ENCODE peak calls at places on chromosomes 6 and 20, in ten cellular contexts. W is H9, Y is activated B cell treated with CpG ODN at 0.5 μM for 24 hours, N is GM23338, R is K562, T is PC-3, H is HFF-Myc, D is fibroblast of lung, B is ascending aorta, L is AG10803. V is an unnamed sample.
A peak's percentile ranks its signal among the peaks of the same experiment; 100 is the strongest.

GRCh38 chr6:146598785-146599405 is at the start of gene ADGB:
- DNase-seq in R (peak; percentile 76), Y (no peak), W (peak; percentile 88), N (peak; percentile 83), B (peak; percentile 65), L (peak; percentile 40), D (peak; percentile 51), T (peak; percentile 68), H (no peak), V (peak; percentile 89)

GRCh38 chr20:3674995-3675900 is 6.6 kb downstream of the ADAM33 start:
- DNase-seq in T (no peak), L (no peak), B (no peak), W (no peak), Y (no peak), N (no peak), R (no peak), D (no peak), H (no peak), V (no peak)

GRCh38 chr6:110093981-110094380 is 85.5 kb downstream of the WASF1 start:
- DNase-seq in B (no peak), D (no peak), R (no peak), N (no peak), W (no peak), T (no peak), Y (no peak), L (no peak), H (no peak), V (no peak)

GRCh38 chr20:2814587-2815051 is at the start of gene C20orf141:
- DNase-seq in D (peak; percentile 96), H (peak; percentile 94), T (peak; percentile 99), B (peak; percentile 68), L (peak; percentile 99), Y (no peak), N (no peak), W (no peak), R (peak; percentile 35), V (peak; percentile 52)

GRCh38 chr6:141301779-141302178 is 830.9 kb upstream of the GJE1 start:
- DNase-seq in W (no peak), H (no peak), D (peak; percentile 43), N (no peak), T (no peak), R (no peak), B (no peak), L (no peak), Y (no peak), V (no peak)

GRCh38 chr6:56204134-56204533 is 43.2 kb downstream of the COL21A1 start:
- DNase-seq in D (no peak), Y (no peak), H (no peak), T (no peak), L (no peak), R (no peak), B (no peak), N (no peak), W (no peak), V (no peak)

GRCh38 chr6:122102026-122102425 is 297.4 kb upstream of the HSF2 start:
- DNase-seq in Y (no peak), N (no peak), B (no peak), H (no peak), W (no peak), T (no peak), R (no peak), D (no peak), L (no peak), V (no peak)

GRCh38 chr6:104126621-104127020 is 733.1 kb downstream of the HACE1 start:
- DNase-seq in T (no peak), D (no peak), R (no peak), L (no peak), W (peak; percentile 26), B (no peak), Y (no peak), N (peak; percentile 64), H (no peak), V (no peak)

GRCh38 chr6:11201015-11201414 is 31.5 kb downstream of the NEDD9 start:
- DNase-seq in W (no peak), R (no peak), D (no peak), H (no peak), T (no peak), L (no peak), Y (no peak), B (no peak), N (no peak), V (no peak)

GRCh38 chr20:47079047-47079446 is 184.4 kb downstream of the EYA2 start:
- DNase-seq in N (no peak), W (no peak), D (no peak), R (no peak), H (no peak), B (no peak), T (no peak), Y (no peak), L (no peak), V (no peak)

GRCh38 chr6:38160831-38161230 is 341.3 kb downstream of the ZFAND3 start:
- DNase-seq in D (no peak), L (no peak), B (no peak), T (no peak), N (no peak), Y (no peak), H (no peak), R (no peak), W (no peak), V (peak; percentile 7)

GRCh38 chr20:37315293-37316110 is 26.0 kb downstream of the MANBAL start:
- DNase-seq in H (no peak), D (peak; percentile 92), N (no peak), L (peak; percentile 87), Y (peak; percentile 44), B (peak; percentile 82), R (no peak), T (no peak), W (no peak), V (no peak)

GRCh38 chr6:106037060-106037459 is 49.1 kb upstream of the PRDM1 start:
- DNase-seq in Y (no peak), T (peak; percentile 80), R (no peak), D (peak; percentile 75), L (peak; percentile 23), N (no peak), B (no peak), W (no peak), H (no peak), V (no peak)

GRCh38 chr20:32010096-32010495 is at the start of gene CCM2L:
- DNase-seq in Y (no peak), T (no peak), L (no peak), B (no peak), W (no peak), D (no peak), R (no peak), N (no peak), H (no peak), V (no peak)

GRCh38 chr6:141932685-141933084 is 200.0 kb upstream of the GJE1 start:
- DNase-seq in N (no peak), L (no peak), D (no peak), H (no peak), Y (no peak), B (no peak), R (no peak), T (no peak), W (no peak), V (no peak)

GRCh38 chr20:37411408-37412306 is 65.7 kb downstream of the SRC start:
- DNase-seq in B (no peak), R (no peak), N (peak; percentile 66), H (no peak), Y (no peak), D (no peak), L (no peak), W (no peak), T (no peak), V (peak; percentile 67)

GRCh38 chr6:100464162-100464851 is 414 bp downstream of the SIM1 start:
- DNase-seq in L (no peak), H (no peak), D (no peak), Y (no peak), B (no peak), W (peak; percentile 53), R (no peak), N (peak; percentile 44), T (no peak), V (peak; percentile 75)

GRCh38 chr6:63910863-63911665 is 275.5 kb downstream of the PHF3 start:
- DNase-seq in D (peak; percentile 59), W (no peak), H (no peak), L (no peak), Y (no peak), N (no peak), R (no peak), B (no peak), T (no peak), V (no peak)

GRCh38 chr20:9617940-9618339 is 103.5 kb downstream of the LAMP5 start:
- DNase-seq in R (no peak), H (no peak), N (peak; percentile 70), D (peak; percentile 48), Y (no peak), T (peak; percentile 89), W (no peak), L (peak; percentile 3), B (no peak), V (peak; percentile 23)
- TF ChIP-seq CTCF in R (peak; percentile 55), H (peak; percentile 22), N (peak; percentile 93), D (peak; percentile 36), Y (no peak), T (peak; percentile 96), W (peak; percentile 72), L (peak; percentile 11), B (peak; percentile 45), V (no peak)

GRCh38 chr6:30260036-30260504 is 46.9 kb upstream of the TRIM26 start:
- DNase-seq in B (no peak), L (no peak), T (no peak), H (no peak), W (peak; percentile 34), D (peak; percentile 17), Y (no peak), R (no peak), N (peak; percentile 56), V (peak; percentile 33)
- TF ChIP-seq CTCF in B (no peak), L (no peak), T (no peak), H (no peak), W (no peak), D (no peak), Y (no peak), R (no peak), N (no peak), V (no peak)

DNA sequence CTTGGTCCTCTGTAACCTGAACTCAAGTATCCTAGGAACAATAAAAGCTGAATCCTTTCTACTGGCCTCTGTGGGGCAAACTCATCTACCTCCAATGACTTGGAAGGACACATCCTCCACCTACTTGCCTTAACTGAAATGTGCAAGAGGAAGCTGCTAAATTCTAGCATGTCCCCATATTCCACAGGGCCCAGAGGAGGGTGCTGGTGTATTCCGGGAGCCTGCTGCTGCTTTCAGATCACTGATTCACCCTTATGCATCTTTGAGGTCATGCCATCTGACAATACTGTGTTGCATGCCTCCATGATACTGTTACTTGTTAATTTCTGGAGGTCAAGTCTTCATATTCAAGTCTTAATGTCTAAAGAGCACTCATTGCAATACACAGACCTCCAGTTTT is 40.3 kb downstream of the LYRM4 start:
- DNase-seq in D (no peak), N (no peak), Y (no peak), L (no peak), W (no peak), B (no peak), T (no peak), R (no peak), H (no peak), V (no peak)
- TF ChIP-seq CTCF in D (no peak), N (peak; percentile 37), Y (no peak), L (no peak), W (no peak), B (no peak), T (peak; percentile 8), R (peak; percentile 53), H (no peak), V (no peak)

DNA sequence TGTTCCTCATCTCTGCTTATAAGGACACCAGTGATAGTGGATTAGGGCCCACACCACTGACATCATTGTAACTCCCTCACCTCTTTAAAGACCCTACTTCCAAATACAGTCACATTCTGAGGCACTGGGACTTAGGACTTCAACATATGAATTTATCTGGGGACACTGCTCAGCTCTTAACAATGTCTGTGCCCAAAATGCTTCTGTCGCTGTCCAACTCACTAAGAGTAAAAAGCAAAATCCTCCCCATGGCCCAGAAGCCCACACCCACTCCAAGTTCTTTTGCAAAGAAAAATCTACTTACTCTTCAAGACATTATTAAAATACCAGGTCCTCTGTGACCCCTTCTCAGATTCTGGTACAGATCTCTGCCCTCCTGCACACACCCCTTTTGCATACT is 116.2 kb downstream of the TBC1D7 start:
- DNase-seq in B (peak; percentile 18), L (no peak), T (no peak), W (no peak), Y (no peak), R (no peak), D (no peak), H (no peak), N (no peak), V (no peak)
- TF ChIP-seq CTCF in B (no peak), L (no peak), T (no peak), W (no peak), Y (no peak), R (no peak), D (no peak), H (no peak), N (no peak), V (no peak)

V was measured in glutamatergic neuron.